ENCODE peak calls at places on chromosomes 1 and 21, in four cellular contexts. S is bronchial epithelial cell; U is posterior cingulate gyrus; Y is activated CD4-positive, CD25-positive, alpha-beta regulatory T cell treated with anti-CD3 and anti-CD28 coated beads, Interleukin-2, amount 50 U/mL, for 72 hours. Q is an unnamed sample.

GRCh38 chr1:229258031-229258850 is 12.7 kb upstream of the RAB4A start:
- DNase-seq in S (peak), Y (peak), U (peak), Q (no peak)

GRCh38 chr1:59046134-59046533 is 250.8 kb upstream of the FGGY start:
- DNase-seq in S (peak), Y (no peak), U (no peak), Q (no peak)

GRCh38 chr1:233088613-233089012 is 138.2 kb downstream of the NTPCR start:
- DNase-seq in Y (no peak), U (no peak), S (no peak), Q (no peak)

GRCh38 chr21:29406385-29406784 is 107.7 kb downstream of the BACH1 start:
- DNase-seq in Y (no peak), S (no peak), U (no peak), Q (no peak)

GRCh38 chr21:25283720-25284119 is 323.6 kb downstream of the MRPL39 start:
- DNase-seq in U (no peak), Y (no peak), S (peak), Q (no peak)

GRCh38 chr1:87226341-87226760 is 102.3 kb upstream of the LMO4 start:
- DNase-seq in S (peak), Y (no peak), U (no peak), Q (no peak)

GRCh38 chr1:44609412-44609767 is 64.9 kb downstream of the TMEM53 start:
- DNase-seq in S (peak), U (peak), Y (no peak), Q (no peak)

GRCh38 chr1:198679535-198680173 is 40.8 kb downstream of the PTPRC start:
- DNase-seq in S (no peak), U (no peak), Y (peak), Q (no peak)

GRCh38 chr1:181479137-181479745 is 4.1 kb upstream of the CACNA1E start:
- DNase-seq in Y (no peak), U (peak), S (peak), Q (no peak)

GRCh38 chr1:57206038-57206437 is 217.8 kb downstream of the DAB1 start:
- DNase-seq in S (no peak), Y (no peak), U (no peak), Q (no peak)

GRCh38 chr1:11838349-11839272 is 9.0 kb downstream of the NPPA start:
- DNase-seq in S (peak), U (peak), Y (peak), Q (peak)

GRCh38 chr1:64137569-64137936 is 65.9 kb upstream of the UBE2U start:
- DNase-seq in U (no peak), Y (no peak), S (no peak), Q (no peak)

GRCh38 chr1:87980494-87980893 is 651.8 kb downstream of the LMO4 start:
- DNase-seq in S (peak), U (no peak), Y (no peak), Q (no peak)

GRCh38 chr1:5724847-5725246 is 267.4 kb downstream of the NPHP4 start:
- DNase-seq in S (no peak), U (no peak), Y (no peak), Q (no peak)

GRCh38 chr1:84339503-84339902 is 38.0 kb downstream of the SAMD13 start:
- DNase-seq in Y (no peak), S (peak), U (no peak), Q (no peak)

GRCh38 chr1:31653761-31654160 is 9.1 kb upstream of the PEF1 start:
- DNase-seq in S (no peak), U (no peak), Y (no peak), Q (no peak)

GRCh38 chr21:25903599-25903998 is 168.8 kb downstream of the GABPA start:
- DNase-seq in S (no peak), Y (no peak), U (no peak), Q (no peak)

GRCh38 chr1:64623750-64624445 is 121.0 kb upstream of the RAVER2 start:
- DNase-seq in S (peak), U (no peak), Y (no peak), Q (no peak)

GRCh38 chr1:30777906-30778155 is 20.3 kb upstream of the LAPTM5 start:
- DNase-seq in Y (no peak), S (no peak), U (no peak), Q (no peak)

GRCh38 chr1:186503210-186503609 is 42.3 kb upstream of the PDC start:
- DNase-seq in U (no peak), S (peak), Y (no peak), Q (no peak)

GRCh38 chr1:22284906-22285544 is 142.1 kb upstream of the WNT4 start:
- DNase-seq in Y (no peak), U (no peak), S (no peak), Q (no peak)

GRCh38 chr1:192559115-192560006 is 16.2 kb upstream of the RGS1 start:
- DNase-seq in S (peak), Y (no peak), U (no peak), Q (no peak)

GRCh38 chr1:30758785-30759380 is 1.3 kb upstream of the LAPTM5 start:
- DNase-seq in S (peak), U (no peak), Y (no peak), Q (no peak)

GRCh38 chr1:85611856-85612255 is 31.3 kb downstream of the CCN1 start:
- DNase-seq in Y (no peak), U (no peak), S (peak), Q (no peak)

GRCh38 chr1:66464802-66465201 is 69.2 kb upstream of the SGIP1 start:
- DNase-seq in Y (no peak), U (no peak), S (peak), Q (no peak)

GRCh38 chr21:44329086-44329889 is 9.9 kb downstream of the CFAP410 start:
- DNase-seq in U (no peak), S (no peak), Y (no peak), Q (no peak)

GRCh38 chr1:9399510-9400424 is 107.1 kb downstream of the SPSB1 start:
- DNase-seq in Y (no peak), U (no peak), S (no peak), Q (no peak)

GRCh38 chr1:222909586-222909985 is 94.7 kb downstream of the DISP1 start:
- DNase-seq in Y (no peak), U (no peak), S (no peak), Q (no peak)

GRCh38 chr21:15057290-15057689 is 7.5 kb downstream of the NRIP1 start:
- DNase-seq in U (no peak), S (no peak), Y (no peak), Q (no peak)

GRCh38 chr1:241918879-241919278 is 38.7 kb upstream of the BECN2 start:
- DNase-seq in S (peak), Y (no peak), U (no peak), Q (no peak)

GRCh38 chr1:201766117-201766863 is 62.7 kb upstream of the IPO9 start:
- DNase-seq in Y (no peak), U (no peak), S (peak), Q (no peak)

Q was measured in amygdala.